ENCODE peak calls at places on chromosome 14, in nine cellular contexts. A is A549, N is tibial artery, D is tibial nerve, E is colonic mucosa, K is heart right ventricle, Q is astrocyte, B is IMR-90, H is pancreas. L is an unnamed sample.

GRCh38 chr14:89085154-89086059 is 261.0 kb downstream of the TTC8 start:
- DNase-seq in A (no peak), N (no peak), D (peak), E (no peak), K (peak), Q (no peak), B (no peak), H (no peak), L (no peak)

GRCh38 chr14:39488600-39488999 is 56.4 kb upstream of the FBXO33 start:
- DNase-seq in A (no peak), N (no peak), D (no peak), E (no peak), K (no peak), Q (no peak), B (peak), H (no peak), L (no peak)

GRCh38 chr14:23056956-23057756 is at the start of gene CDH24:
- DNase-seq in A (peak), N (peak), D (peak), E (peak), K (peak), Q (peak), B (peak), H (peak), L (no peak)

GRCh38 chr14:85811340-85811739 is 281.4 kb downstream of the FLRT2 start:
- DNase-seq in A (no peak), N (no peak), D (no peak), E (no peak), K (no peak), Q (no peak), B (no peak), H (no peak), L (no peak)

GRCh38 chr14:54654600-54654999 is 87.7 kb downstream of the SAMD4A start:
- DNase-seq in A (no peak), N (no peak), D (no peak), E (no peak), K (no peak), Q (no peak), B (no peak), H (no peak), L (no peak)

GRCh38 chr14:28879571-28879970 is 113.0 kb downstream of the FOXG1 start:
- DNase-seq in A (no peak), N (no peak), D (no peak), E (no peak), K (no peak), Q (no peak), B (no peak), H (no peak), L (no peak)

GRCh38 chr14:101502761-101503392 is 58.4 kb upstream of the DIO3 start:
- DNase-seq in A (no peak), N (peak), D (no peak), E (no peak), K (no peak), Q (no peak), B (no peak), H (peak), L (no peak)

GRCh38 chr14:64778114-64778754 is 74.0 kb downstream of the PLEKHG3 start:
- DNase-seq in A (no peak), N (no peak), D (no peak), E (no peak), K (peak), Q (no peak), B (no peak), H (no peak), L (no peak)

GRCh38 chr14:104184911-104185499 is 46.6 kb downstream of the KIF26A start:
- DNase-seq in A (peak), N (no peak), D (no peak), E (peak), K (peak), Q (no peak), B (no peak), H (peak), L (no peak)

GRCh38 chr14:21090194-21090939 is 8.1 kb downstream of the ZNF219 start:
- DNase-seq in A (no peak), N (no peak), D (no peak), E (peak), K (peak), Q (no peak), B (no peak), H (peak), L (no peak)

GRCh38 chr14:100224229-100224628 is 14.7 kb upstream of the YY1 start:
- DNase-seq in A (no peak), N (no peak), D (no peak), E (no peak), K (no peak), Q (no peak), B (no peak), H (no peak), L (no peak)
- H3K27ac ChIP-seq in A (no peak), N (no peak), D (no peak), E (no peak), K (no peak), Q (no peak), B (no peak), H (no peak), L (no peak)

GRCh38 chr14:61562321-61563161 is 132.8 kb upstream of the HIF1A start:
- DNase-seq in A (peak), N (no peak), D (no peak), E (no peak), K (no peak), Q (peak), B (peak), H (no peak), L (no peak)
- H3K27ac ChIP-seq in A (peak), N (peak), D (no peak), E (peak), K (peak), Q (peak), B (peak), H (peak), L (no peak)

GRCh38 chr14:51023964-51024363 is 70.9 kb downstream of the TRIM9 start:
- DNase-seq in A (no peak), N (no peak), D (no peak), E (no peak), K (no peak), Q (peak), B (no peak), H (no peak), L (peak)
- H3K27ac ChIP-seq in A (no peak), N (no peak), D (no peak), E (peak), K (no peak), Q (no peak), B (no peak), H (no peak), L (peak)

GRCh38 chr14:35047961-35048513 is 2.0 kb downstream of the FAM177A1 start:
- DNase-seq in A (no peak), N (no peak), D (no peak), E (peak), K (no peak), Q (no peak), B (no peak), H (no peak), L (no peak)

GRCh38 chr14:35051796-35052195 is 5.7 kb downstream of the FAM177A1 start:
- DNase-seq in A (peak), N (no peak), D (no peak), E (no peak), K (no peak), Q (peak), B (peak), H (no peak), L (no peak)

GRCh38 chr14:35046751-35047536 is 872 bp downstream of the FAM177A1 start:
- DNase-seq in A (peak), N (no peak), D (peak), E (peak), K (peak), Q (peak), B (peak), H (no peak), L (no peak)

GRCh38 chr14:35052637-35053036 is 6.6 kb downstream of the FAM177A1 start:
- DNase-seq in A (no peak), N (no peak), D (no peak), E (peak), K (no peak), Q (no peak), B (no peak), H (no peak), L (no peak)

DNA sequence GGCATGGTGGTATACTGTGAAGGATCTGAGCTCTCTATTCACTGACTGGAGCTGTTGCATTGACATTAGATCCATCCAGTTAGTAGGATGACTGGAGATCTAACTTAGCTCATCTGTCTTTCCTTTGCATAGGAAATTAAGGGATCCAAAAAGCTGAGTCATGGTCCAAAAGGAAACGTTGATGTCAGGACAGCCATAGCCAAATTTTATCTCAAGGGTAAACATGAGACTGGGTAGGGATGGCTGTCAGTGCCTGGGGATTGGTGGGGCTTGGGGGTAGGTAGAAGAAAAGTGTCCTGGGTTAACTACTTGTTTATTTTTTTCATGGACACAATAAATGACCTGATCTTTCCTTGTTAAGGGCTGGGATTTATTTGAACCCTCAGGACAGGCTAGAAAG is 4.6 kb downstream of the FAM177A1 start:
- DNase-seq in A (peak), N (no peak), D (no peak), E (no peak), K (peak), Q (peak), B (peak), H (no peak), L (no peak)
- H3K27ac ChIP-seq in A (peak), N (no peak), D (no peak), E (peak), K (peak), Q (peak), B (peak), H (no peak), L (peak)

GRCh38 chr14:75174066-75174465 is 2.3 kb downstream of the TMED10 start:
- DNase-seq in A (no peak), N (no peak), D (no peak), E (no peak), K (no peak), Q (no peak), B (no peak), H (no peak), L (no peak)
- H3K27ac ChIP-seq in A (no peak), N (no peak), D (peak), E (no peak), K (no peak), Q (no peak), B (no peak), H (no peak), L (peak)

GRCh38 chr14:98954347-98955000 is 317.5 kb downstream of the BCL11B start:
- DNase-seq in A (no peak), N (no peak), D (no peak), E (peak), K (no peak), Q (no peak), B (no peak), H (no peak), L (no peak)
- H3K27ac ChIP-seq in A (peak), N (no peak), D (no peak), E (no peak), K (no peak), Q (no peak), B (no peak), H (no peak), L (no peak)

DNA sequence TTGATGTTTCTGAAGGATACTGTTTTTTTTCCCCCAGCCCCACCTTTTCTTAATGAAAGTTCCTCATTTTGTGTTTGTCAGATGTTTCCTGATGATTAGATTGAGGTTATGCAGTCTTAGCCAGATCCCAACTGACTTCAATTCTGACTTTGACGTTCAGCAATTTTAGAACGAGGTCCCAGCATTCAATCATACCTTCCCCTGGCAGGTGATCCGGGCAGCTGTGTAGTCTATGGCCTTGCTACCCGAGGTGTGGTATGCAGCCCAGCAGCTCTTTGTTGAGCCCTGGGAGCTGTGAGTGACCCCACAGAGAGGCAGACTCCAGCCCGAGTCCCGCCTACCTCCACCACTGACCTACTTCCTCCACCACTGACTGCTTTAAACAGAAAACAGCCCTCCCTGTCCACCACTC is 82.7 kb downstream of the LGMN start:
- DNase-seq in A (no peak), N (no peak), D (no peak), E (no peak), K (no peak), Q (no peak), B (no peak), H (no peak), L (no peak)
- H3K27ac ChIP-seq in A (no peak), N (no peak), D (no peak), E (no peak), K (no peak), Q (no peak), B (no peak), H (no peak), L (no peak)

GRCh38 chr14:56129092-56129491 is 10.9 kb downstream of the PELI2 start:
- DNase-seq in A (no peak), N (no peak), D (no peak), E (no peak), K (no peak), Q (no peak), B (no peak), H (no peak), L (no peak)
- H3K27ac ChIP-seq in A (no peak), N (no peak), D (no peak), E (no peak), K (no peak), Q (no peak), B (no peak), H (no peak), L (no peak)